ENCODE peak calls at places on chromosomes 12 and 14, in six cellular contexts. Z is stimulated activated CD4-positive, alpha-beta T cell treated with anti-CD3 and anti-CD28 coated beads, Interleukin-12 subunit alpha, Interleukin-12 subunit beta, amount 100 ng/mL, for 48 hours; J is activated T-helper 9 cell treated with anti-CD3 and anti-CD28 coated beads, Interleukin-2, amount 50 U/mL, for 16 hours; W is activated CD8-positive, alpha-beta memory T cell treated with anti-CD3 and anti-CD28 coated beads, Interleukin-2, amount 10 ng/mL, durations not matched to agents 7 days and 5 days; R is naive thymus-derived CD8-positive, alpha-beta T cell; O is NCI-H1105. H is an unnamed sample.

GRCh38 chr14:74444866-74445265 is 18.9 kb upstream of the SYNDIG1L start:
- DNase-seq in J (no peak), W (peak; percentile 26), R (no peak), Z (no peak), O (no peak), H (no peak)

GRCh38 chr14:99468081-99468480 is 12.6 kb downstream of the SETD3 start:
- DNase-seq in O (no peak), Z (no peak), W (no peak), J (no peak), R (no peak), H (no peak)

GRCh38 chr14:22255042-22255441 is 334.0 kb downstream of the DAD1 start:
- DNase-seq in R (no peak), Z (no peak), W (no peak), J (no peak), O (no peak), H (no peak)

GRCh38 chr12:122399592-122400373 is 22.7 kb downstream of the CLIP1 start:
- DNase-seq in W (peak; percentile 68), J (peak; percentile 17), R (peak; percentile 39), O (peak; percentile 75), Z (no peak), H (peak; percentile 67)

GRCh38 chr14:92382677-92383076 is 59.7 kb downstream of the SLC24A4 start:
- DNase-seq in W (no peak), Z (no peak), R (no peak), J (no peak), O (no peak), H (no peak)

GRCh38 chr14:99820702-99821331 is 27.6 kb downstream of the EML1 start:
- DNase-seq in W (no peak), J (no peak), O (no peak), R (no peak), Z (no peak), H (no peak)

GRCh38 chr12:69189378-69189978 is 49.9 kb upstream of the CPSF6 start:
- DNase-seq in J (no peak), Z (no peak), R (no peak), W (no peak), O (no peak), H (no peak)

GRCh38 chr12:53676715-53677611 is 1.1 kb upstream of the ATP5MC2 start:
- DNase-seq in Z (peak; percentile 11), J (no peak), O (no peak), R (peak; percentile 10), W (no peak), H (peak; percentile 36)

GRCh38 chr12:123520567-123521474 is 12.7 kb downstream of the RILPL1 start:
- DNase-seq in W (no peak), O (no peak), Z (no peak), R (no peak), J (no peak), H (no peak)

GRCh38 chr14:97946291-97946690 is 1149.1 kb downstream of the VRK1 start:
- DNase-seq in J (no peak), W (no peak), Z (no peak), O (no peak), R (no peak), H (no peak)

GRCh38 chr14:106843376-106843775 is 1317.0 kb downstream of the TMEM121 start:
- DNase-seq in O (no peak), W (no peak), Z (no peak), J (no peak), R (no peak), H (no peak)

GRCh38 chr14:23388996-23389395 is 12.2 kb downstream of the CMTM5 start:
- DNase-seq in R (no peak), Z (no peak), W (no peak), J (no peak), O (no peak), H (no peak)

GRCh38 chr12:116390656-116391335 is 113.3 kb upstream of the MED13L start:
- DNase-seq in Z (no peak), R (no peak), O (no peak), J (no peak), W (no peak), H (no peak)

GRCh38 chr12:117685115-117685926 is 283.5 kb downstream of the KSR2 start:
- DNase-seq in O (no peak), W (no peak), R (no peak), Z (no peak), J (no peak), H (no peak)

GRCh38 chr14:32939254-32940065 is 781 bp downstream of the NPAS3 start:
- DNase-seq in R (no peak), O (peak; percentile 60), J (no peak), W (no peak), Z (no peak), H (peak; percentile 39)

GRCh38 chr14:88233915-88234314 is 89.2 kb downstream of the KCNK10 start:
- DNase-seq in Z (no peak), J (no peak), R (no peak), W (no peak), O (no peak), H (peak; percentile 10)

GRCh38 chr12:127781336-127781735 is 485.6 kb upstream of the TMEM132C start:
- DNase-seq in W (no peak), O (no peak), Z (no peak), J (no peak), R (no peak), H (no peak)

GRCh38 chr12:226401-226800 is 12.4 kb upstream of the SLC6A12 start:
- DNase-seq in O (no peak), Z (no peak), R (no peak), J (no peak), W (no peak), H (no peak)

GRCh38 chr12:40647651-40648050 is 44.6 kb upstream of the CNTN1 start:
- DNase-seq in J (no peak), O (no peak), Z (no peak), R (no peak), W (no peak), H (no peak)

GRCh38 chr12:2295941-2296461 is 243.2 kb downstream of the CACNA1C start:
- DNase-seq in J (no peak), W (no peak), R (no peak), Z (no peak), O (no peak), H (no peak)

GRCh38 chr14:101559624-101560533 is 1.4 kb upstream of the DIO3 start:
- DNase-seq in W (no peak), R (no peak), J (no peak), Z (no peak), O (no peak), H (no peak)

GRCh38 chr12:80099259-80099658 is at the start of gene OTOGL:
- DNase-seq in Z (no peak), O (no peak), J (no peak), W (no peak), R (no peak), H (no peak)

GRCh38 chr12:104650541-104650940 is 193.8 kb downstream of the CHST11 start:
- DNase-seq in O (no peak), Z (no peak), W (no peak), R (no peak), J (no peak), H (no peak)

GRCh38 chr12:75939016-75939642 is 92.4 kb downstream of the PHLDA1 start:
- DNase-seq in W (no peak), J (no peak), O (no peak), Z (no peak), R (no peak), H (no peak)

H was measured in activated CD4-positive, alpha-beta memory T cell treated with anti-CD3 and anti-CD28 coated beads for 36 hours.